ENCODE peak calls at places on chromosomes 11 and 22, in four cellular contexts. R is progenitor cell of endocrine pancreas, K is T-cell, W is NCI-H1417. S is an unnamed sample.

GRCh38 chr22:29482726-29483125 is 2.7 kb downstream of the NEFH start:
- DNase-seq in K (no peak), R (no peak), W (no peak), S (no peak)

GRCh38 chr11:70506658-70506970 is 108.3 kb downstream of the CTTN start:
- DNase-seq in R (no peak), W (no peak), K (no peak), S (no peak)

GRCh38 chr11:40293655-40294342 is 1165.7 kb downstream of the LRRC4C start:
- DNase-seq in W (peak), R (peak), K (no peak), S (no peak)

GRCh38 chr22:35582218-35582860 is 34.8 kb downstream of the MB start:
- DNase-seq in K (no peak), W (no peak), R (no peak), S (no peak)

GRCh38 chr22:26450453-26451185 is 21.6 kb downstream of the ASPHD2 start:
- DNase-seq in W (no peak), K (no peak), R (no peak), S (no peak)

GRCh38 chr11:30016588-30017363 is at the start of gene KCNA4:
- DNase-seq in W (peak), K (no peak), R (peak), S (no peak)

GRCh38 chr11:19777342-19778102 is 64.9 kb downstream of the NAV2 start:
- DNase-seq in W (peak), R (no peak), K (no peak), S (no peak)

GRCh38 chr22:36411589-36412258 is 24.0 kb upstream of the MYH9 start:
- DNase-seq in K (no peak), R (no peak), W (peak), S (no peak)

GRCh38 chr11:45641961-45642360 is 23.5 kb downstream of the CHST1 start:
- DNase-seq in K (no peak), R (no peak), W (no peak), S (no peak)

S was measured in naive thymus-derived CD8-positive, alpha-beta T cell.